ENCODE peak calls at places on chromosomes 5 and 9, in four cellular contexts. One of them, this sample, is unnamed.

GRCh38 chr9:121744002-121744686 is 92.7 kb downstream of the DAB2IP start:
- DNase-seq in stimulated activated CD4-positive, alpha-beta T cell treated with anti-CD3 and anti-CD28 coated beads, Interleukin-12 subunit alpha, Interleukin-12 subunit beta, amount 100 ng/mL, for 4 hours: no peak
- DNase-seq in dermis microvascular lymphatic vessel endothelial cell: peak; percentile 76
- DNase-seq in effector memory CD4-positive, alpha-beta T cell: no peak
- DNase-seq in this sample: no peak

GRCh38 chr5:95841914-95842812 is 19.6 kb upstream of the GLRX start:
- DNase-seq in stimulated activated CD4-positive, alpha-beta T cell treated with anti-CD3 and anti-CD28 coated beads, Interleukin-12 subunit alpha, Interleukin-12 subunit beta, amount 100 ng/mL, for 4 hours: no peak
- DNase-seq in dermis microvascular lymphatic vessel endothelial cell: peak; percentile 19
- DNase-seq in effector memory CD4-positive, alpha-beta T cell: no peak
- DNase-seq in this sample: no peak

GRCh38 chr5:103259705-103260355 is 1.3 kb downstream of the MACIR start:
- DNase-seq in effector memory CD4-positive, alpha-beta T cell: no peak
- DNase-seq in dermis microvascular lymphatic vessel endothelial cell: peak; percentile 49
- DNase-seq in stimulated activated CD4-positive, alpha-beta T cell treated with anti-CD3 and anti-CD28 coated beads, Interleukin-12 subunit alpha, Interleukin-12 subunit beta, amount 100 ng/mL, for 4 hours: no peak
- DNase-seq in this sample: no peak

GRCh38 chr5:29963956-29964355 is 1229.5 kb upstream of the CDH6 start:
- DNase-seq in effector memory CD4-positive, alpha-beta T cell: no peak
- DNase-seq in dermis microvascular lymphatic vessel endothelial cell: no peak
- DNase-seq in stimulated activated CD4-positive, alpha-beta T cell treated with anti-CD3 and anti-CD28 coated beads, Interleukin-12 subunit alpha, Interleukin-12 subunit beta, amount 100 ng/mL, for 4 hours: no peak
- DNase-seq in this sample: no peak

GRCh38 chr5:173840111-173840983 is 47.8 kb upstream of the CPEB4 start:
- DNase-seq in dermis microvascular lymphatic vessel endothelial cell: no peak
- DNase-seq in stimulated activated CD4-positive, alpha-beta T cell treated with anti-CD3 and anti-CD28 coated beads, Interleukin-12 subunit alpha, Interleukin-12 subunit beta, amount 100 ng/mL, for 4 hours: no peak
- DNase-seq in effector memory CD4-positive, alpha-beta T cell: no peak
- DNase-seq in this sample: no peak

GRCh38 chr9:120946259-120946658 is 19.7 kb upstream of the TRAF1 start:
- DNase-seq in effector memory CD4-positive, alpha-beta T cell: no peak
- DNase-seq in dermis microvascular lymphatic vessel endothelial cell: peak; percentile 57
- DNase-seq in stimulated activated CD4-positive, alpha-beta T cell treated with anti-CD3 and anti-CD28 coated beads, Interleukin-12 subunit alpha, Interleukin-12 subunit beta, amount 100 ng/mL, for 4 hours: no peak
- DNase-seq in this sample: no peak

GRCh38 chr9:95129651-95130291 is 187.7 kb downstream of the FANCC start:
- DNase-seq in stimulated activated CD4-positive, alpha-beta T cell treated with anti-CD3 and anti-CD28 coated beads, Interleukin-12 subunit alpha, Interleukin-12 subunit beta, amount 100 ng/mL, for 4 hours: no peak
- DNase-seq in effector memory CD4-positive, alpha-beta T cell: no peak
- DNase-seq in dermis microvascular lymphatic vessel endothelial cell: no peak
- DNase-seq in this sample: no peak

GRCh38 chr9:97176206-97176605 is 131.3 kb upstream of the CCDC180 start:
- DNase-seq in effector memory CD4-positive, alpha-beta T cell: no peak
- DNase-seq in dermis microvascular lymphatic vessel endothelial cell: no peak
- DNase-seq in stimulated activated CD4-positive, alpha-beta T cell treated with anti-CD3 and anti-CD28 coated beads, Interleukin-12 subunit alpha, Interleukin-12 subunit beta, amount 100 ng/mL, for 4 hours: no peak
- DNase-seq in this sample: no peak

GRCh38 chr5:56376128-56376527 is 143.0 kb upstream of the ANKRD55 start:
- DNase-seq in effector memory CD4-positive, alpha-beta T cell: no peak
- DNase-seq in dermis microvascular lymphatic vessel endothelial cell: no peak
- DNase-seq in stimulated activated CD4-positive, alpha-beta T cell treated with anti-CD3 and anti-CD28 coated beads, Interleukin-12 subunit alpha, Interleukin-12 subunit beta, amount 100 ng/mL, for 4 hours: no peak
- DNase-seq in this sample: no peak

GRCh38 chr9:137740311-137740710 is 121.5 kb downstream of the EHMT1 start:
- DNase-seq in dermis microvascular lymphatic vessel endothelial cell: peak; percentile 54
- DNase-seq in stimulated activated CD4-positive, alpha-beta T cell treated with anti-CD3 and anti-CD28 coated beads, Interleukin-12 subunit alpha, Interleukin-12 subunit beta, amount 100 ng/mL, for 4 hours: no peak
- DNase-seq in effector memory CD4-positive, alpha-beta T cell: no peak
- DNase-seq in this sample: no peak

GRCh38 chr9:32255026-32255425 is 129.4 kb upstream of the ACO1 start:
- DNase-seq in stimulated activated CD4-positive, alpha-beta T cell treated with anti-CD3 and anti-CD28 coated beads, Interleukin-12 subunit alpha, Interleukin-12 subunit beta, amount 100 ng/mL, for 4 hours: no peak
- DNase-seq in effector memory CD4-positive, alpha-beta T cell: no peak
- DNase-seq in dermis microvascular lymphatic vessel endothelial cell: no peak
- DNase-seq in this sample: no peak

GRCh38 chr9:127503947-127504886 is 52.9 kb downstream of the LRSAM1 start:
- DNase-seq in effector memory CD4-positive, alpha-beta T cell: peak; percentile 52
- DNase-seq in dermis microvascular lymphatic vessel endothelial cell: peak; percentile 89
- DNase-seq in stimulated activated CD4-positive, alpha-beta T cell treated with anti-CD3 and anti-CD28 coated beads, Interleukin-12 subunit alpha, Interleukin-12 subunit beta, amount 100 ng/mL, for 4 hours: peak; percentile 80
- DNase-seq in this sample: peak; percentile 71

GRCh38 chr9:124818431-124819281 is 34.6 kb upstream of the WDR38 start:
- DNase-seq in effector memory CD4-positive, alpha-beta T cell: no peak
- DNase-seq in stimulated activated CD4-positive, alpha-beta T cell treated with anti-CD3 and anti-CD28 coated beads, Interleukin-12 subunit alpha, Interleukin-12 subunit beta, amount 100 ng/mL, for 4 hours: no peak
- DNase-seq in dermis microvascular lymphatic vessel endothelial cell: peak; percentile 67
- DNase-seq in this sample: no peak

GRCh38 chr5:125381290-125381689 is 634.9 kb upstream of the ZNF608 start:
- DNase-seq in stimulated activated CD4-positive, alpha-beta T cell treated with anti-CD3 and anti-CD28 coated beads, Interleukin-12 subunit alpha, Interleukin-12 subunit beta, amount 100 ng/mL, for 4 hours: no peak
- DNase-seq in dermis microvascular lymphatic vessel endothelial cell: no peak
- DNase-seq in effector memory CD4-positive, alpha-beta T cell: no peak
- DNase-seq in this sample: no peak

This sample was measured in pulmonary artery endothelial cell.